ENCODE peak calls at places on chromosome 19, in four cellular contexts. A, O, M and Y are unnamed samples.

GRCh38 chr19:55005684-55006488 is 32.2 kb downstream of the GP6 start:
- DNase-seq in A (peak; percentile 64), O (peak; percentile 12), M (peak; percentile 82), Y (peak; percentile 82)

GRCh38 chr19:16208064-16208759 is 10.5 kb downstream of the AP1M1 start:
- DNase-seq in M (no peak), O (no peak), A (no peak), Y (no peak)

GRCh38 chr19:29858000-29858596 is 46.3 kb downstream of the CCNE1 start:
- DNase-seq in O (no peak), M (peak; percentile 76), A (no peak), Y (peak; percentile 60)

GRCh38 chr19:45215391-45216191 is 29.6 kb downstream of the EXOC3L2 start:
- DNase-seq in O (no peak), M (peak; percentile 4), A (no peak), Y (no peak)

GRCh38 chr19:54390942-54391577 is 24.2 kb upstream of the TTYH1 start:
- DNase-seq in O (peak; percentile 70), M (peak; percentile 52), A (no peak), Y (no peak)

GRCh38 chr19:31344403-31344802 is 4.8 kb downstream of the TSHZ3 start:
- DNase-seq in O (no peak), A (no peak), M (no peak), Y (no peak)

GRCh38 chr19:49985926-49986325 is 25.0 kb upstream of the SIGLEC11 start:
- DNase-seq in O (no peak), M (no peak), A (no peak), Y (no peak)

GRCh38 chr19:34209726-34210125 is 37.4 kb downstream of the LSM14A start:
- DNase-seq in M (no peak), O (no peak), A (no peak), Y (no peak)

GRCh38 chr19:21593008-21593427 is 87.6 kb downstream of the ZNF429 start:
- DNase-seq in O (no peak), A (no peak), M (peak; percentile 24), Y (no peak)

GRCh38 chr19:45187421-45188100 is 9.0 kb downstream of the BLOC1S3 start:
- DNase-seq in M (peak; percentile 64), A (no peak), O (peak; percentile 49), Y (no peak)

GRCh38 chr19:38735257-38735686 is 9.0 kb downstream of the CAPN12 start:
- DNase-seq in O (no peak), M (peak; percentile 63), A (no peak), Y (peak; percentile 69)

GRCh38 chr19:44625531-44626066 is 12.2 kb downstream of the IGSF23 start:
- DNase-seq in O (no peak), M (no peak), A (no peak), Y (no peak)

GRCh38 chr19:29060833-29061364 is 152.1 kb downstream of the UQCRFS1 start:
- DNase-seq in O (no peak), M (no peak), A (no peak), Y (no peak)

GRCh38 chr19:29879655-29879974 is 62.4 kb upstream of the URI1 start:
- DNase-seq in M (no peak), O (no peak), A (no peak), Y (no peak)

GRCh38 chr19:11364296-11364904 is 9.2 kb downstream of the PLPPR2 start:
- DNase-seq in M (peak; percentile 3), A (no peak), O (no peak), Y (no peak)

GRCh38 chr19:58387338-58388174 is 487 bp downstream of the RPS5 start:
- DNase-seq in O (no peak), M (no peak), A (no peak), Y (no peak)

GRCh38 chr19:43618921-43619261 is 538 bp downstream of the ZNF428 start:
- DNase-seq in O (peak; percentile 79), A (peak; percentile 30), M (no peak), Y (peak; percentile 53)

GRCh38 chr19:35704218-35704617 is at the start of gene ZBTB32:
- DNase-seq in M (peak; percentile 95), O (no peak), A (no peak), Y (no peak)

GRCh38 chr19:39539165-39539518 is 819 bp downstream of the EID2 start:
- DNase-seq in O (peak; percentile 52), A (no peak), M (peak; percentile 16), Y (no peak)

GRCh38 chr19:46748325-46749109 is 2.3 kb upstream of the STRN4 start:
- DNase-seq in M (peak; percentile 53), A (no peak), O (peak; percentile 54), Y (peak; percentile 82)

GRCh38 chr19:39046037-39046821 is 13.9 kb upstream of the FBXO27 start:
- DNase-seq in M (no peak), O (peak; percentile 59), A (no peak), Y (peak; percentile 87)

GRCh38 chr19:13574933-13575332 is 68.7 kb upstream of the CACNA1A start:
- DNase-seq in M (peak; percentile 48), A (no peak), O (peak; percentile 7), Y (peak; percentile 28)

GRCh38 chr19:47719047-47719885 is 6.0 kb downstream of the EHD2 start:
- DNase-seq in O (peak; percentile 44), A (no peak), M (no peak), Y (peak; percentile 91)

GRCh38 chr19:58007285-58007684 is 4.7 kb upstream of the ZNF606 start:
- DNase-seq in M (no peak), A (no peak), O (peak; percentile 18), Y (peak; percentile 42)

GRCh38 chr19:19094513-19094912 is 30.7 kb downstream of the SLC25A42 start:
- DNase-seq in M (no peak), A (no peak), O (peak; percentile 52), Y (no peak)

GRCh38 chr19:30666301-30666803 is 294.2 kb downstream of the ZNF536 start:
- DNase-seq in A (no peak), O (peak; percentile 19), M (peak; percentile 63), Y (peak; percentile 48)

GRCh38 chr19:23415561-23416191 is 20.4 kb upstream of the ZNF91 start:
- DNase-seq in A (no peak), M (no peak), O (no peak), Y (no peak)

GRCh38 chr19:39677931-39678889 is 22.5 kb downstream of the LGALS16 start:
- DNase-seq in A (no peak), M (no peak), O (peak; percentile 71), Y (no peak)

GRCh38 chr19:3720533-3720917 is 12.3 kb downstream of the TJP3 start:
- DNase-seq in A (no peak), O (no peak), M (peak; percentile 48), Y (peak; percentile 58)
- TF ChIP-seq CHD4 in A (no peak), O (no peak), M (no peak), Y (no peak)

GRCh38 chr19:53182202-53182601 is 11.0 kb downstream of the ZNF665 start:
- DNase-seq in A (no peak), M (no peak), O (no peak), Y (no peak)
- TF ChIP-seq BHLHE40 in A (no peak), M (no peak), O (no peak), Y (no peak)

DNA sequence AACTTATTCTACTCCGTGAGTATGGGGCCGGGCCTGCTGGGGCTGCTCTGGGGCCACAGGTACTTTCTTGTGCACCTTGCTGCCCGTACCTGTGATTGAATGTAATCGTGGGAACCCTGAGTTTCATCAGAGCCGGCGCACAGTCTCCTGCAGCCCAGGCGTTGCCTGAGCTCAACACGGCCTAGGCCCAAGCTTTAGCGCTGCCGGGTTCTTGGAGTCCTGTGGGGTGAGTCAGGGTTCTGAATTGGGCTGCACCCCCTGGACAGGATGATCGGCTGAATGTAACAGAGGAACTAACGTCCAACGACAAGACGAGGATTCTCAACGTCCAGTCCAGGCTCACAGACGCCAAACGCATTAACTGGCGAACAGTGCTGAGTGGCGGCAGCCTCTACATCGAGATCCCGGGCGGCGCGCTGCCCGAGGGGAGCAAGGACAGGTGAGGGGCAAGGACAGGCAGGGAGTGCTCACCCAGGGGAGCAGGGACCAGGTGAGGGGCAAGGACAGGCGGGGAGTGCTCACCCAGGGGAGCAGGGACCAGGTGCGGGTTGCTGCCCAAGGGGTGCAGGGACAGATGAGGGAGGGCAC is 10.4 kb downstream of the PEAK3 start:
- DNase-seq in M (no peak), A (no peak), O (no peak), Y (no peak)
- TF ChIP-seq CHD4 in M (no peak), A (no peak), O (no peak), Y (no peak)

DNA sequence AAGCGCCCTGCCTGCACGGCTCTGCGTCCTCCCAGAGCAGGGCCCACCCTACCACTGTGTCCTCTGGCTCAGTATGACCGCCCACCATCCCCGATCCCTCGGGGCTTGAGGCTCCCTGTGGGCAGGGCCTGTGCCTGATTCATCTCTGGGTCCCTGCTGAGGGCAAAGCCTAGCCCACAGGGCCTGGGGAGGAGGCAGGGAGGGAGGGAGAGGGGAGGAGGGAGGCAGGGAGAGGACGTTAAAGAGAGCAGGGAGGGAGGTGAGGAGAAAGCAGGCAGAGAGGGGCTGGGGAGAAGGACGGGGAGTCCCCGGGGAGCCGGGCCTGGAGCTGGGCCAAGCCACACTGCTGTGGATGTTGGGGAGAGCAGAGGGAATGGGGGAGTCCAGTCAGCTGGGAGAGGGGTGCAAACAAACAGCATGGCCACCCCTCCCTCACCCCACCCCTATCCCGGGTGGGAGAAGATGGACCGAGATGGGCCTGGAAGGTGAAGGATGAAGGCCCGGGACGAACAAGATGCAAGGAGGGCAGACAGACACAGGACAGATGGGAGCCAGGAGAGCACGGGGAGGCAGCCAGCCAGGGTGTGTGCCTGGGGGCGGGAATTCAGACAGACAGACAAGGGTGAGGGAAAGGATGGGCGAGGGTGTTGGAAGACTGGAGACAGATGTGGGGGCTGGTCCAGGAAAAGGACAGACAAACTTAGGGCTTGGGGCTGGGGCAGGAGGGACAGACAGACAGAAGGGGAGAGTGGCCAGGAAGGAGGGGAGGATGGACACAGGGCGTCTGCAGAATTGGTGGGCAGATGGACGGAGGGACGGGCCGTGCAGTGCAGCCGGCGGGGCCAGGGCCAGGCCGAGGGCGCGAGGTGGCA is 4.2 kb upstream of the ERFL start:
- DNase-seq in M (no peak), A (no peak), O (no peak), Y (no peak)
- TF ChIP-seq BHLHE40 in M (no peak), A (no peak), O (no peak), Y (no peak)

DNA sequence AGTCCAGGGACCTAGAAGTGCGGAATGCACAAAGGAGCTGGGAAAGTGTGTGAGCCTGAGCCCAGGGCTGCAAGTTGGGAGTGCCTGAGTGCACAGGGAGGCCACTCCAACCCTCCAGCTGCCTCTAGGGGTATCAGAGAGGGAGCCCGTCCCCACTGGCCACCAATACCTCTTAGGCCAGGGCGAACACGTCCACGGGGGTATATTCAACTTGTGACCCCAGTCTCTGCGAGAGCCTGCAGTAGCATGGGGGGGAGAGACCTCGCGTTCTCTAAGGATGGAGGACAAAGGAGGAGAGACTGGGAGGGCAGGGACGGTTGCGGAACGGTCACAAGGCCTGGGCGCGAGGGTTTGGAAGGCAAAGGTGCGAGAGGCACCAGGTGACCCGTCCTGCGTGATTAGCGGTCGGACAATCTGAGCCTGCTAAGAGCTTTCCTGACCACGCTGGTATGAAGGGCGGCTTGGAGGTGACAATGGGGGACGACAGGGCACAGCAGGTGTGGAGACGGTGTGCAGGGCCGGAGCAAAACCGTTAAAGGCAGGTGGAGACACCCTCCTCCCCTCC is 676 bp downstream of the CD320 start:
- DNase-seq in A (no peak), O (peak; percentile 23), M (peak; percentile 34), Y (no peak)
- TF ChIP-seq CHD4 in A (no peak), O (no peak), M (no peak), Y (no peak)